ENCODE peak calls at places on chromosome 15, in six cellular contexts. G, F, Z, H, N and U are unnamed samples.
A peak's percentile ranks its signal among the peaks of the same experiment; 100 is the strongest.

GRCh38 chr15:40554164-40554530 is 10.7 kb downstream of the CCDC32 start:
- DNase-seq in N (no peak), F (no peak), H (no peak), Z (no peak), G (no peak), U (no peak)

GRCh38 chr15:56390739-56391267 is 25.6 kb downstream of the TEX9 start:
- DNase-seq in N (no peak), Z (no peak), H (no peak), F (no peak), G (no peak), U (no peak)

GRCh38 chr15:66613743-66614142 is 47.9 kb upstream of the LCTL start:
- DNase-seq in G (no peak), F (no peak), Z (no peak), H (no peak), N (no peak), U (no peak)

GRCh38 chr15:31473384-31474058 is 146.9 kb downstream of the KLF13 start:
- DNase-seq in Z (no peak), G (peak; percentile 44), F (no peak), N (no peak), H (peak; percentile 21), U (no peak)

GRCh38 chr15:64052925-64053491 is 6.7 kb upstream of the DAPK2 start:
- DNase-seq in Z (no peak), N (no peak), F (no peak), H (no peak), G (no peak), U (no peak)

GRCh38 chr15:90876512-90877170 is 7.7 kb upstream of the FES start:
- DNase-seq in H (no peak), Z (no peak), G (no peak), N (no peak), F (no peak), U (no peak)

GRCh38 chr15:31347067-31347975 is 20.7 kb downstream of the KLF13 start:
- DNase-seq in G (no peak), Z (no peak), H (no peak), N (no peak), F (no peak), U (peak; percentile 47)

GRCh38 chr15:69595009-69595825 is 142.6 kb downstream of the RPLP1 start:
- DNase-seq in N (no peak), G (peak; percentile 92), Z (no peak), F (peak; percentile 78), H (peak; percentile 80), U (no peak)

GRCh38 chr15:98855067-98855814 is 152.4 kb downstream of the PGPEP1L start:
- DNase-seq in G (no peak), H (no peak), Z (no peak), F (no peak), N (no peak), U (no peak)

GRCh38 chr15:58517252-58517681 is 85.5 kb downstream of the LIPC start:
- DNase-seq in N (no peak), Z (no peak), F (no peak), G (no peak), H (no peak), U (no peak)

GRCh38 chr15:64600794-64601193 is 140.4 kb downstream of the ZNF609 start:
- DNase-seq in G (no peak), H (no peak), Z (no peak), F (no peak), N (no peak), U (no peak)

GRCh38 chr15:65926459-65926858 is 57.2 kb downstream of the RAB11A start:
- DNase-seq in F (no peak), G (no peak), N (no peak), H (no peak), Z (no peak), U (no peak)

GRCh38 chr15:56208641-56209155 is 35.0 kb downstream of the RFX7 start:
- DNase-seq in Z (no peak), F (no peak), G (no peak), N (no peak), H (no peak), U (no peak)

GRCh38 chr15:78808550-78808949 is 2.7 kb downstream of the ADAMTS7 start:
- DNase-seq in N (no peak), H (no peak), Z (no peak), G (no peak), F (peak; percentile 69), U (no peak)

GRCh38 chr15:84864429-84864795 is 20.1 kb upstream of the SLC28A1 start:
- DNase-seq in Z (no peak), F (peak; percentile 63), H (no peak), G (no peak), N (no peak), U (no peak)

GRCh38 chr15:25237291-25237978 is 201.4 kb downstream of the UBE3A start:
- DNase-seq in G (no peak), N (no peak), H (no peak), Z (no peak), F (no peak), U (no peak)
- H3K9me3 ChIP-seq in G (peaks cover 10% of the 10 kb centered on the region), N (peaks cover 12% of the 10 kb centered on the region), H (peaks cover 96% of the 10 kb centered on the region), Z (peaks cover 8% of the 10 kb centered on the region), F (peaks cover 92% of the 10 kb centered on the region), U (no peaks in the 10 kb centered on the region)

DNA sequence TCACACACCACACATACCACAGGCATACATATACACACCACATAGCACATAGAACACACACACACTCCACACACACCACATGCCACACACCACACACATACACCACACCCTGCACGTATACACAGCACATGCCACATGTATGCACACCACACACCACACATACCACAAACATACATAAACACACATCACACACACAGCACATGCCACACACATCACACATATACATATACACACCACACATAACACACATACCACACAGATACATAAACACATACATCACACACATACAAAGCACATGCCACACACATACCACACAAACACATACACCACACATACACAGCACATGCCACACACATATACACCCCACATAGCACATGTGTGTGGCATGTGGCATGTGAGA is 171.1 kb downstream of the OR4M2 start:
- DNase-seq in H (no peak), Z (no peak), G (no peak), N (no peak), F (no peak), U (no peak)
- H3K9me3 ChIP-seq in H (peaks cover 8% of the 10 kb centered on the region), Z (no peaks in the 10 kb centered on the region), G (no peaks in the 10 kb centered on the region), N (peaks cover 7% of the 10 kb centered on the region), F (no peaks in the 10 kb centered on the region), U (no peaks in the 10 kb centered on the region)

GRCh38 chr15:46900992-46901391 is 816.3 kb upstream of the SEMA6D start:
- DNase-seq in F (no peak), H (no peak), G (no peak), N (no peak), Z (no peak), U (no peak)
- H3K9me3 ChIP-seq in F (no peaks in the 10 kb centered on the region), H (no peaks in the 10 kb centered on the region), G (no peaks in the 10 kb centered on the region), N (no peaks in the 10 kb centered on the region), Z (no peaks in the 10 kb centered on the region), U (no peaks in the 10 kb centered on the region)

GRCh38 chr15:27219636-27220035 is 248.7 kb downstream of the GABRG3 start:
- DNase-seq in G (no peak), N (no peak), H (no peak), F (no peak), Z (no peak), U (no peak)

GRCh38 chr15:27220199-27220598 is 249.2 kb downstream of the GABRG3 start:
- DNase-seq in G (no peak), H (no peak), Z (no peak), F (no peak), N (no peak), U (no peak)

GRCh38 chr15:27222479-27222878 is 251.5 kb downstream of the GABRG3 start:
- DNase-seq in F (no peak), Z (no peak), N (no peak), G (no peak), H (no peak), U (no peak)

DNA sequence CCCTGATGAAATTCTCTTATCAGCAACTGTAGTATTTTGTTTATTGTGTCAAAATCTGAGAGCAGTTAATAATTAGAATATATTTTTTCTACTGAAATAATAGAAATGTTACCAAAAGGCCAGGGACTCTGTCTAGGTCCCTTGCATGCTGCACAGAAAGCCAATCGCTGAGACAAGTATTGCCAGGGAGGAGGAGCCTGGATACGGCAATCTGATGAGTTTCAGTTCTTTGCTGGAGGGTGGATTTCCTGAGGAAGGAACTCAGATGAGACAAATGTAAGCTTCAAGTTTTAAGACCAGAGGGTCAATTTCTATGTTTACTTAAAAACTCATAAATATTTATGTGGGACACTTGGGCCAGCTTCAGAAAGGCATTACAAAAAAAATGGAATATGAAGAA is 252.2 kb downstream of the GABRG3 start:
- DNase-seq in F (no peak), N (no peak), Z (no peak), G (no peak), H (no peak), U (no peak)
- H3K9me3 ChIP-seq in F (peaks cover 13% of the 10 kb centered on the region), N (peaks cover 5% of the 10 kb centered on the region), Z (no peaks in the 10 kb centered on the region), G (no peaks in the 10 kb centered on the region), H (peaks cover 14% of the 10 kb centered on the region), U (no peaks in the 10 kb centered on the region)

DNA sequence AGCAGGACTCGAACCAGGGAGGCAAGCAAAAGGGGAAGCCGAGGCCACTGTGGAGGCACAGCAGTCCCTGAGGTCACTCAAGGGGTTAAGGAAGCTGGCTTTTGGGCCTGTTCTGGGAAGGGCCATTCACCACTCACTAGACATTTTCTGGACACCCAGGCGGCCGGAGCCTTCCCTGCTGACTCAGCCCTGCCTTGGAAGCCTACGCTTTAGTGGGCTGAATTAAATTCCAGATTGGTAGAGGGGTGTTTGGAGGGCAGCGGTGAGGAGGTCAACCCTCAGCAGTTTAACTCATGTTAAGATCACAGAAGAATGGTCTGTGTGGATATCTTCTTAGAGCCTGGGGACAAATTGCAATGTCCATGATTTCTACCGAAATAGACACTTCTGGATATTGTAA is 152.8 kb downstream of the GABRG3 start:
- DNase-seq in F (no peak), G (no peak), Z (no peak), N (no peak), H (no peak), U (no peak)
- H3K9me3 ChIP-seq in F (peaks cover 16% of the 10 kb centered on the region), G (no peaks in the 10 kb centered on the region), Z (no peaks in the 10 kb centered on the region), N (peaks cover 1% of the 10 kb centered on the region), H (peaks cover 7% of the 10 kb centered on the region), U (no peaks in the 10 kb centered on the region)